ENCODE peak calls at places on chromosomes 7 and 10, in four cellular contexts. P, G, U and D are unnamed samples.

GRCh38 chr7:136405931-136406777 is 429.0 kb upstream of the MTPN start:
- DNase-seq in P (no peak), G (peak), U (no peak), D (no peak)

GRCh38 chr7:110569486-110569885 is 521.4 kb upstream of the LRRN3 start:
- DNase-seq in P (no peak), G (no peak), U (no peak), D (no peak)

GRCh38 chr10:47243356-47243755 is 56.6 kb upstream of the GDF10 start:
- DNase-seq in P (no peak), G (no peak), U (no peak), D (no peak)

GRCh38 chr7:65239707-65240352 is 133.8 kb upstream of the ZNF92 start:
- DNase-seq in P (no peak), G (no peak), U (peak), D (no peak)

GRCh38 chr7:47154781-47155180 is 427.1 kb downstream of the TNS3 start:
- DNase-seq in P (no peak), G (no peak), U (no peak), D (no peak)

GRCh38 chr10:33263453-33263852 is 71.0 kb downstream of the NRP1 start:
- DNase-seq in P (no peak), G (no peak), U (no peak), D (no peak)

GRCh38 chr7:151137076-151137611 is 30.4 kb downstream of the GBX1 start:
- DNase-seq in P (no peak), G (no peak), U (peak), D (no peak)

GRCh38 chr10:30499816-30500215 is 65.8 kb downstream of the MAP3K8 start:
- DNase-seq in P (no peak), G (no peak), U (no peak), D (no peak)

GRCh38 chr7:83347836-83348482 is 185.3 kb upstream of the PCLO start:
- DNase-seq in P (no peak), G (no peak), U (no peak), D (no peak)

GRCh38 chr10:44994752-44995530 is 5.8 kb upstream of the ZNF22 start:
- DNase-seq in P (no peak), G (no peak), U (no peak), D (no peak)

GRCh38 chr10:129968020-129968861 is 4.2 kb upstream of the EBF3 start:
- DNase-seq in P (no peak), G (no peak), U (no peak), D (no peak)

GRCh38 chr7:105935250-105935649 is 27.8 kb upstream of the CDHR3 start:
- DNase-seq in P (no peak), G (no peak), U (no peak), D (no peak)

GRCh38 chr7:115973381-115973780 is 57.2 kb downstream of the TFEC start:
- DNase-seq in P (no peak), G (no peak), U (no peak), D (no peak)

GRCh38 chr10:50623299-50624153 is at the start of gene SGMS1:
- DNase-seq in P (peak), G (peak), U (peak), D (peak)

GRCh38 chr7:82015751-82016150 is 245.9 kb upstream of the HGF start:
- DNase-seq in P (no peak), G (no peak), U (no peak), D (no peak)

GRCh38 chr10:14670551-14671240 is 104.0 kb downstream of the FAM107B start:
- DNase-seq in P (no peak), G (no peak), U (no peak), D (no peak)

GRCh38 chr7:9028012-9028411 is 594.6 kb downstream of the NXPH1 start:
- DNase-seq in P (no peak), G (no peak), U (no peak), D (no peak)

GRCh38 chr7:50805425-50806130 is 22.9 kb upstream of the GRB10 start:
- DNase-seq in P (no peak), G (no peak), U (no peak), D (no peak)

GRCh38 chr7:86469680-86470295 is 173.9 kb upstream of the GRM3 start:
- DNase-seq in P (no peak), G (peak), U (peak), D (peak)

GRCh38 chr10:78283069-78283682 is 249.5 kb downstream of the RPS24 start:
- DNase-seq in P (no peak), G (no peak), U (no peak), D (no peak)

GRCh38 chr7:30162133-30162532 is 27.3 kb downstream of the MTURN start:
- DNase-seq in P (no peak), G (no peak), U (no peak), D (no peak)

GRCh38 chr7:2979951-2980350 is 63.7 kb downstream of the CARD11 start:
- DNase-seq in P (no peak), G (no peak), U (no peak), D (no peak)

GRCh38 chr7:121620206-121620605 is 224.1 kb upstream of the FAM3C start:
- DNase-seq in P (no peak), G (no peak), U (no peak), D (no peak)

GRCh38 chr7:24349339-24349738 is 65.3 kb downstream of the NPY start:
- DNase-seq in P (no peak), G (no peak), U (no peak), D (no peak)

GRCh38 chr10:510415-510881 is 179.0 kb downstream of the DIP2C start:
- DNase-seq in P (no peak), G (no peak), U (no peak), D (no peak)

GRCh38 chr10:3926268-3926667 is 141.3 kb upstream of the KLF6 start:
- DNase-seq in P (no peak), G (no peak), U (no peak), D (no peak)

GRCh38 chr7:91169819-91170218 is 94.4 kb upstream of the FZD1 start:
- DNase-seq in P (no peak), G (no peak), U (no peak), D (no peak)

GRCh38 chr7:122219253-122219865 is 75.3 kb upstream of the AASS start:
- DNase-seq in P (no peak), G (no peak), U (no peak), D (no peak)

GRCh38 chr10:88880287-88881094 is 446 bp downstream of the STAMBPL1 start:
- DNase-seq in P (peak), G (peak), U (peak), D (peak)

GRCh38 chr10:125085281-125085680 is 75.1 kb downstream of the CTBP2 start:
- DNase-seq in P (no peak), G (no peak), U (peak), D (no peak)

GRCh38 chr7:137241655-137242054 is 101.9 kb downstream of the PTN start:
- DNase-seq in P (no peak), G (no peak), U (no peak), D (no peak)

GRCh38 chr7:150612925-150613324 is 19.3 kb downstream of the GIMAP6 start:
- DNase-seq in P (no peak), G (no peak), U (no peak), D (no peak)

GRCh38 chr7:55534916-55535636 is 37.2 kb downstream of the VOPP1 start:
- DNase-seq in P (no peak), G (peak), U (no peak), D (no peak)

GRCh38 chr7:101617451-101618206 is 11.5 kb downstream of the MYL10 start:
- DNase-seq in P (no peak), G (no peak), U (no peak), D (no peak)

GRCh38 chr7:138565451-138566114 is 105.5 kb downstream of the TRIM24 start:
- DNase-seq in P (no peak), G (no peak), U (no peak), D (no peak)

GRCh38 chr10:10660054-10660453 is 357.6 kb upstream of the CELF2 start:
- DNase-seq in P (no peak), G (no peak), U (no peak), D (no peak)

GRCh38 chr10:10661176-10661575 is 356.5 kb upstream of the CELF2 start:
- DNase-seq in P (no peak), G (no peak), U (no peak), D (no peak)

GRCh38 chr10:10665750-10666149 is 351.9 kb upstream of the CELF2 start:
- DNase-seq in P (no peak), G (no peak), U (no peak), D (no peak)

GRCh38 chr10:10662720-10663467 is 354.8 kb upstream of the CELF2 start:
- DNase-seq in P (no peak), G (no peak), U (no peak), D (no peak)

GRCh38 chr10:10663587-10663986 is 354.1 kb upstream of the CELF2 start:
- DNase-seq in P (no peak), G (no peak), U (no peak), D (no peak)
- TF ChIP-seq CTCF in P (no peak), G (no peak), U (no peak), D (no peak)

GRCh38 chr7:141877365-141877764 is 36.1 kb upstream of the PRSS37 start:
- DNase-seq in P (no peak), G (no peak), U (no peak), D (no peak)
- TF ChIP-seq CTCF in P (no peak), G (no peak), U (no peak), D (no peak)

GRCh38 chr10:100939763-100940344 is 27.1 kb downstream of the SLF2 start:
- DNase-seq in P (no peak), G (no peak), U (no peak), D (no peak)

GRCh38 chr10:100930368-100930767 is 17.6 kb downstream of the SLF2 start:
- DNase-seq in P (no peak), G (no peak), U (no peak), D (no peak)

GRCh38 chr10:100934084-100934659 is 21.4 kb downstream of the SLF2 start:
- DNase-seq in P (no peak), G (peak), U (no peak), D (no peak)
- TF ChIP-seq CTCF in P (peak), G (peak), U (peak), D (no peak)

GRCh38 chr7:108875139-108875538 is 305.5 kb downstream of the DNAJB9 start:
- DNase-seq in P (no peak), G (peak), U (no peak), D (no peak)
- TF ChIP-seq CTCF in P (no peak), G (no peak), U (no peak), D (no peak)

DNA sequence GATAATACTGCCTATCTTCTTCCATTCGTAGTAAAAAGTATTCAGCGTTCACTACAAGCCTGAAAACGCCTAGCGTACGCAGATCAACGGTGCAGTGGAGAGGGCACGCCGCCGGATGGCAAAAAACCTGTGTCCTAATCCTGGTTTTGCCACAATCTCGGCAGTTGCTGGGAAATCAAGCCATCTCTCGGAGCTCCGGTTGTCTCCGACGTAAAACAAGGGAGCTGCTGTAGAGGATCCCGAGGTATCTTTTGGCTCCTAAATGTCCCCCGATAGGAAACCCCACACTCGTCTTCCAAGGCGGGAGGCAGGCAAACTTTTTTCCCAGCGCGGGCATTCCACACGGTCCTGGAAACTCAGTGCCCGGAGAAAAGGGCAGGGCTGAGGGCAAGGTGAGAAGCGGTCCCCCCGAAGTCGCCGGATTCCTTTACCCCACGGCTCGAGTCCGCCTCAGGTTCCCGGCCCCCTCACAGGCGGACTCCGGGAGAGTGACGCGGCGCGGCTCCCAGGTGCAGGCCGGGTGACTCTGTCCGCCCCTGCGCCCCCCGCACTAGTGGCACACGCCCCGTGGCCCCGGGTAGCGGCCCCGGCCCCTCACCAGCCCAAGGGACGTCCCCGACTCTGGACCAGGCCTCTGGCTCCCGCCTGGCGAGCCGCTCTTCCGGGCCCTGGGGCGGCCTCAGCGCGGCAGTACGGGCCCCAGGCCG is 649 bp downstream of the IDE start:
- DNase-seq in P (peak), G (peak), U (no peak), D (no peak)
- TF ChIP-seq CTCF in P (peak), G (no peak), U (no peak), D (no peak)

DNA sequence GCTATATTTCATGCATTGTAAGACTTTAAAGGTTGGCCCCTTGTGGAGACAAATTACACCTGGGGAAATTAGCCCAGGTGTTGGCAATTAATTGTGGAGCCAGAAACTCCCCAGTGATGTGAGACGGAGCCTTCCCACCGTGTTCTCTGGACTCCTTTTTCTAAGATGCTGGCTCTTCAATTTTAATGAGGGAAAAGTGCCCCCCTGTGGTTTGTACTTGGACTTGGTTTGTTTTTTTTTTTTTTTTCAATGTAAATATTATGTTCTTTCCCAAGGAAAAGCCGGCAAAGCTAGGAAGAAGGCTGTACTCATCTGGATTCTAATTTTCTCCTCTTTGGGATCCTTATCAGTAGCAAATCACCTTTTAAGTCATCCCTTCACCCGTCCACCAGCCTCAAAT is 20.2 kb upstream of the ST8SIA6 start:
- DNase-seq in P (no peak), G (no peak), U (no peak), D (no peak)
- TF ChIP-seq CTCF in P (no peak), G (no peak), U (peak), D (no peak)

GRCh38 chr10:70376436-70377378 is 5.7 kb downstream of the LRRC20 start:
- DNase-seq in P (no peak), G (no peak), U (no peak), D (no peak)

GRCh38 chr10:70381491-70382421 is 669 bp downstream of the LRRC20 start:
- DNase-seq in P (peak), G (peak), U (peak), D (no peak)

GRCh38 chr10:70378122-70378521 is 4.3 kb downstream of the LRRC20 start:
- DNase-seq in P (peak), G (no peak), U (no peak), D (no peak)

GRCh38 chr10:70380350-70381135 is 1.9 kb downstream of the LRRC20 start:
- DNase-seq in P (peak), G (no peak), U (no peak), D (no peak)

GRCh38 chr10:70379581-70380176 is 2.7 kb downstream of the LRRC20 start:
- DNase-seq in P (no peak), G (peak), U (no peak), D (no peak)
- TF ChIP-seq CTCF in P (peak), G (peak), U (peak), D (no peak)

DNA sequence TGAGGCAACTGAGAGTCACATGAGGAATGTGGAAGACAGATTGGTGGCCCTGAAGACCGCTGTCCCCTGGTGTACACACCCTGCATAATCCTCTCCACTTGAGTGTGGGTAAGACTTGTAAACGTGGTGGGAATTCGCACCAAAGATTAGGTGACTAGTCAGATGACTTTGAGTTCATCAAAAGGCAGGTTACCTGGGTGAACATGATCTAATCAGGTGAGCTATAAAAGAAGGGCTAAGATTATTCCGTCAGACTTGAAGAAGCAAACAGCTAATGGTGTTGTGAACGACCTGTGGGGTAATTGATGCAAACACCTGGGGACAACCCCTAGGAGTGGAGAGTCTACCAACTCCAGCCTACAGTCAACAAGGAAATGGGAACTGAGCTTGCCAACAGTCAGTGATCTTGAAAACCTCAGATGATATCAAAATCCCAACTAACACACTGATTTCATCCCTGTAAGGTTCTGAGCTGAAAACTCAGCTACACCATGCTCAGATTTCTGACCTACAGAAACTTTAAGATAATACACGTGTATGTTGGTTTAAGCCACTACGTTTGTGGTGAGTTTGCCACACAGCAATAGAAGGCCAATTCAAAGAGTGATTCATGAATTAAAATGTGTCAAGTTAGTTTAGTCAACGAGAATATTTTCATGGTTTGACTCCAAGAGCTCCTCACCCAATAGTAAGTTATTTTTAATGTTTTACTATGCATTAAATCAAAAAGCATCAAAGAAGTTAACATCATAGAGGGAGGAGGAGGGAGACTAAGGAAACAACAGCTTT is 16.7 kb downstream of the PRTFDC1 start:
- DNase-seq in P (no peak), G (no peak), U (no peak), D (no peak)
- TF ChIP-seq CTCF in P (no peak), G (no peak), U (no peak), D (no peak)